ENCODE peak calls at places on chromosomes 1 and 21, in seven cellular contexts. F is heart right ventricle, D is tibial artery, E is tibial nerve, O is heart left ventricle, Y is psoas muscle, B is coronary artery. K is an unnamed sample.

GRCh38 chr1:183571678-183572268 is 18.5 kb downstream of the NCF2 start:
- DNase-seq in D (no peak), Y (no peak), F (no peak), E (no peak), B (no peak), O (no peak), K (no peak)

GRCh38 chr1:17874231-17874630 is 119.1 kb downstream of the ACTL8 start:
- DNase-seq in E (no peak), O (no peak), B (no peak), Y (no peak), D (no peak), F (no peak), K (no peak)

GRCh38 chr1:225476538-225476988 is 48.7 kb upstream of the LBR start:
- DNase-seq in B (peak; percentile 55), E (no peak), Y (no peak), O (no peak), F (no peak), D (no peak), K (peak; percentile 4)

GRCh38 chr1:184866991-184867788 is 107.1 kb downstream of the NIBAN1 start:
- DNase-seq in O (no peak), F (no peak), E (no peak), B (no peak), Y (no peak), D (no peak), K (no peak)

GRCh38 chr1:21233480-21233879 is 56.8 kb downstream of the ECE1 start:
- DNase-seq in D (no peak), F (no peak), E (no peak), O (no peak), B (no peak), Y (no peak), K (no peak)

GRCh38 chr1:5637171-5637570 is 355.1 kb downstream of the NPHP4 start:
- DNase-seq in B (peak; percentile 26), O (no peak), D (no peak), F (no peak), E (no peak), Y (no peak), K (no peak)

GRCh38 chr1:113166473-113166872 is 93.5 kb downstream of the LRIG2 start:
- DNase-seq in O (no peak), E (no peak), B (no peak), D (no peak), F (no peak), Y (no peak), K (no peak)

GRCh38 chr1:60989745-60990718 is 92.3 kb upstream of the NFIA start:
- DNase-seq in D (peak; percentile 57), Y (peak; percentile 61), B (no peak), E (no peak), F (peak; percentile 71), O (peak; percentile 74), K (no peak)

GRCh38 chr1:7491089-7491817 is 279.8 kb upstream of the VAMP3 start:
- DNase-seq in B (no peak), Y (no peak), F (peak; percentile 40), D (no peak), O (no peak), E (no peak), K (no peak)

GRCh38 chr1:48472747-48473146 is 743 bp upstream of the SPATA6 start:
- DNase-seq in F (no peak), O (no peak), B (no peak), D (no peak), E (no peak), Y (no peak), K (no peak)

GRCh38 chr1:228921473-228921872 is 186.2 kb downstream of the RHOU start:
- DNase-seq in F (no peak), B (no peak), O (no peak), D (no peak), Y (no peak), E (no peak), K (peak; percentile 84)

GRCh38 chr1:63322248-63322943 is at the start of gene FOXD3:
- DNase-seq in E (peak; percentile 57), B (no peak), Y (peak; percentile 73), O (peak; percentile 54), D (no peak), F (peak; percentile 25), K (peak; percentile 68)

GRCh38 chr1:36884029-36884701 is 150.2 kb downstream of the GRIK3 start:
- DNase-seq in E (no peak), F (no peak), Y (no peak), D (no peak), B (peak; percentile 49), O (no peak), K (no peak)

DNA sequence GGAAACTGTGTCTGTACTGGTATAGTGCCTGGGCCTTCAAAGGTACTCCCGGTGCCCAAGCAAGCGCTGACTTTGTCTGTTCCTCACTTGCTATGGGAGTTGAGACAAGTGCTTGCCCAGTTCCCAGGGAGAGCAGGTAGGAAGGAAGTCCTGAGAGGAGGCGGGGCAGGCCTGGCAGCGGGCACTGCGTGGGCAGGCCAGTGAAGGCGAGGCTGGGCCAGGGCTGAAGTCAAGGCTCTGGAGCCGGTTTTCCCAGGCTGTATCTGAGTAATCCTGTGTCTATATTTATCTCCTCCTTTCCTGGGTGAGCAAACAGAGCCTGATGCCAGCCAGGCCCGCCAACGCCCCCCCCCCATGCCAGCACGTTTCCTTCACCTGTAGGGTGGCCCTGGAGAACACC is 15.9 kb upstream of the EDN2 start:
- DNase-seq in B (peak; percentile 85), F (no peak), O (peak; percentile 71), E (no peak), Y (peak; percentile 86), D (peak; percentile 45), K (peak; percentile 94)
- H3K27ac ChIP-seq in B (peak overlapping the region; percentile 94), F (no peak overlapping the region), O (peak overlapping the region; percentile 8), E (peak overlapping the region; percentile 45), Y (peak overlapping the region; percentile 93), D (peak overlapping the region; percentile 97), K (peak overlapping the region; percentile 87)

GRCh38 chr21:33201945-33202344 is 27.8 kb upstream of the IFNAR2 start:
- DNase-seq in Y (no peak), O (no peak), E (no peak), D (no peak), F (no peak), B (no peak), K (peak; percentile 60)

GRCh38 chr21:33197546-33197945 is 32.2 kb upstream of the IFNAR2 start:
- DNase-seq in F (peak; percentile 49), E (no peak), O (peak; percentile 70), Y (no peak), B (no peak), D (no peak), K (no peak)

GRCh38 chr21:33199516-33200217 is 30.1 kb upstream of the IFNAR2 start:
- DNase-seq in D (peak; percentile 88), O (peak; percentile 79), F (peak; percentile 90), Y (peak; percentile 61), B (no peak), E (peak; percentile 65), K (no peak)

GRCh38 chr21:33198346-33199135 is 31.2 kb upstream of the IFNAR2 start:
- DNase-seq in O (peak; percentile 75), F (peak; percentile 80), E (peak; percentile 50), B (no peak), Y (peak; percentile 58), D (peak; percentile 53), K (peak; percentile 81)

DNA sequence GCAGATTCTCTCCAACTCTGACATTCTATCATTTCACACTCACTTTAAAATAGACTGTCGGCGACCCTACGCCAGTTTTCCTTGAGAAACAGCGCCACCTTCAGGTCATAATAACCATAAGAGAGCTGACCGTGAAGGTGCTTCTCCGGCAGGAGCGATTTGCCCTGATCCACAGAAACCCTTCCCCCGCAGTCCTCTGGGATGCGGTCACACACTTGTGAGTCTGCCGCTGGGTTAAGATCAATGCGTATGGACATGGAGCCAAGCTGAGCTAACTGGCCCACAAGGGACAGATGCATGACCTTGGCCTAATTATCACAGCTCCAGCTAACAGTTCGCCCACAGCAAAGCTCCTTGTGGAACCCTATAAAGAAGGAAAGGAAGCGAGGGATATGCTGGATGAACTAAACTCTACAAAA is 32.8 kb upstream of the IFNAR2 start:
- DNase-seq in Y (peak; percentile 58), F (peak; percentile 73), D (peak; percentile 44), B (no peak), E (peak; percentile 23), O (peak; percentile 76), K (no peak)
- TF ChIP-seq CTCF in Y (peak; percentile 80), F (peak; percentile 83), D (peak; percentile 66), B (peak; percentile 43), E (peak; percentile 83), O (peak; percentile 75), K (peak; percentile 88)

GRCh38 chr1:167641786-167642500 is 11.9 kb downstream of the RCSD1 start:
- DNase-seq in Y (no peak), O (no peak), B (no peak), F (no peak), E (no peak), D (no peak), K (no peak)

GRCh38 chr1:167642501-167642826 is 12.4 kb downstream of the RCSD1 start:
- DNase-seq in Y (no peak), E (no peak), F (no peak), O (no peak), B (no peak), D (no peak), K (no peak)

GRCh38 chr1:167645161-167645560 is 15.1 kb downstream of the RCSD1 start:
- DNase-seq in O (no peak), F (no peak), B (no peak), E (no peak), Y (no peak), D (no peak), K (no peak)

GRCh38 chr1:167644551-167644950 is 14.5 kb downstream of the RCSD1 start:
- DNase-seq in Y (no peak), D (no peak), B (no peak), E (no peak), O (no peak), F (no peak), K (no peak)

GRCh38 chr1:167643471-167643870 is 13.4 kb downstream of the RCSD1 start:
- DNase-seq in B (no peak), F (no peak), D (no peak), E (no peak), Y (no peak), O (no peak), K (no peak)
- H3K27ac ChIP-seq in B (no peak overlapping the region), F (no peak overlapping the region), D (no peak overlapping the region), E (no peak overlapping the region), Y (no peak overlapping the region), O (no peak overlapping the region), K (no peak overlapping the region)

DNA sequence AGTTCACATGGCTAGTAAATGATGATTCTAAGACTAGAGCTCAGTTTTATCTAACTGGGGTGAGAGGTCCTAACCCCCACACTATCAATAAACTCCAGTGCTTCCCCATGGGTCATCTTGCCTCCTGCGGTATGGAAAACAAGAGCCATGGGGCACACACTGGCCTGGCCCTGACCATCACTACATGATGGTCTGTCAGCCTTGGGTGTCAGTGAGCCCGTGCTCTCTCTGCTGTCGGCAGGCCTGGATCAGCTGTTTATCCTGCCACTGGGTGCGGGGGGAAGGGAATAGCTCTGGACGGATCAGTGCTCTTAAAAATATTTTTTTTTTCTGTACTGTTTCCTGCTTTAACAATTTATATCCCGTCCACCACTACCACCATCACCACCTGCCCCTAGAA is 255.0 kb upstream of the ADGRL2 start:
- DNase-seq in F (no peak), O (no peak), E (no peak), B (no peak), D (no peak), Y (no peak), K (no peak)
- TF ChIP-seq CTCF in F (no peak), O (no peak), E (no peak), B (no peak), D (no peak), Y (no peak), K (no peak)

DNA sequence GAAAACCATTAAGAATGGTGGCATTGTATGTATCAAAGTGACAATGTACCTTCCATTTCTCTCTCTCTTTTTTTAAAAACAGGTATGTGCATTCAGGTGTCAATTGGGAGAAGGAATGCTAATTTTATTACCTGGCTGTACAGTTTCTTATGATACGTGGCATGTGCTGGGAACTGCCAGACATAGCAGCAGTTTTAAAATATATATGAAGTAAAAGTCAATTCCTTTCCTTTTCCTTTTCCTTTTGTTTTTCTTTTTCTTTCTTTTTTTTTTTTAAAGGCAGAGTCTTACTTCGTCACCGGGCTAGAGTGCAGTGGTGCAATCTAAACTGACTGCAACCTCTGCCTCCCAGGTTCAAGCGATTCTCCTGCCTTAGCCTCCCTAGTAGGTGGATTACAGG is 37.0 kb downstream of the SPEN start:
- DNase-seq in F (no peak), B (no peak), Y (no peak), D (no peak), E (no peak), O (no peak), K (no peak)
- H3K27ac ChIP-seq in F (peak overlapping the region; percentile 83), B (peak overlapping the region; percentile 90), Y (peak overlapping the region; percentile 88), D (peak overlapping the region; percentile 90), E (peak overlapping the region; percentile 93), O (peak overlapping the region; percentile 84), K (no peak overlapping the region)